ENCODE peak calls at places on chromosomes 6 and 20, in eight cellular contexts. One of them, this sample, is unnamed. For H3K4me1, the result is how much of the 10 kb centered on the place peaks cover.

GRCh38 chr6:35294308-35294945 is 3.2 kb upstream of the DEF6 start:
- DNase-seq in neuronal stem cell: peak
- DNase-seq in CD8-positive, alpha-beta T cell: peak
- DNase-seq in right cardiac atrium: no peak
- DNase-seq in H1: no peak
- DNase-seq in heart left ventricle: no peak
- DNase-seq in hepatocyte: peak
- DNase-seq in endodermal cell: peak
- DNase-seq in this sample: peak

GRCh38 chr20:9995514-9996272 is 39.1 kb upstream of the ANKEF1 start:
- DNase-seq in neuronal stem cell: no peak
- DNase-seq in CD8-positive, alpha-beta T cell: no peak
- DNase-seq in right cardiac atrium: no peak
- DNase-seq in H1: no peak
- DNase-seq in heart left ventricle: no peak
- DNase-seq in hepatocyte: no peak
- DNase-seq in endodermal cell: no peak
- DNase-seq in this sample: no peak

GRCh38 chr6:167093922-167094432 is 28.9 kb upstream of the CCR6 start:
- DNase-seq in neuronal stem cell: no peak
- DNase-seq in CD8-positive, alpha-beta T cell: peak
- DNase-seq in right cardiac atrium: peak
- DNase-seq in H1: no peak
- DNase-seq in heart left ventricle: peak
- DNase-seq in hepatocyte: no peak
- DNase-seq in endodermal cell: peak
- DNase-seq in this sample: peak

GRCh38 chr6:166221040-166221439 is 53.4 kb upstream of the TBXT start:
- DNase-seq in neuronal stem cell: no peak
- DNase-seq in CD8-positive, alpha-beta T cell: peak
- DNase-seq in right cardiac atrium: no peak
- DNase-seq in H1: no peak
- DNase-seq in heart left ventricle: no peak
- DNase-seq in hepatocyte: no peak
- DNase-seq in endodermal cell: peak
- DNase-seq in this sample: no peak

GRCh38 chr20:8721098-8721497 is 347.8 kb upstream of the PLCB4 start:
- DNase-seq in neuronal stem cell: peak
- DNase-seq in CD8-positive, alpha-beta T cell: no peak
- DNase-seq in right cardiac atrium: peak
- DNase-seq in H1: no peak
- DNase-seq in heart left ventricle: peak
- DNase-seq in hepatocyte: peak
- DNase-seq in endodermal cell: peak
- DNase-seq in this sample: peak

GRCh38 chr6:93580441-93580840 is 161.1 kb upstream of the EPHA7 start:
- DNase-seq in neuronal stem cell: no peak
- DNase-seq in CD8-positive, alpha-beta T cell: no peak
- DNase-seq in right cardiac atrium: no peak
- DNase-seq in H1: no peak
- DNase-seq in heart left ventricle: no peak
- DNase-seq in hepatocyte: no peak
- DNase-seq in endodermal cell: no peak
- DNase-seq in this sample: no peak

GRCh38 chr6:166627875-166628849 is 1.1 kb upstream of the RPS6KA2 start:
- DNase-seq in neuronal stem cell: peak
- DNase-seq in CD8-positive, alpha-beta T cell: peak
- DNase-seq in right cardiac atrium: peak
- DNase-seq in H1: peak
- DNase-seq in heart left ventricle: peak
- DNase-seq in hepatocyte: peak
- DNase-seq in endodermal cell: peak
- DNase-seq in this sample: peak

GRCh38 chr20:10715035-10715434 is 41.2 kb upstream of the JAG1 start:
- DNase-seq in neuronal stem cell: no peak
- DNase-seq in CD8-positive, alpha-beta T cell: no peak
- DNase-seq in right cardiac atrium: no peak
- DNase-seq in H1: no peak
- DNase-seq in heart left ventricle: no peak
- DNase-seq in hepatocyte: no peak
- DNase-seq in endodermal cell: no peak
- DNase-seq in this sample: no peak

GRCh38 chr20:9068232-9068781 is 580 bp upstream of the PLCB4 start:
- DNase-seq in neuronal stem cell: peak
- DNase-seq in CD8-positive, alpha-beta T cell: no peak
- DNase-seq in right cardiac atrium: peak
- DNase-seq in H1: peak
- DNase-seq in heart left ventricle: peak
- DNase-seq in hepatocyte: peak
- DNase-seq in endodermal cell: peak
- DNase-seq in this sample: peak

GRCh38 chr6:49506569-49507111 is 6.9 kb downstream of the GLYATL3 start:
- DNase-seq in neuronal stem cell: no peak
- DNase-seq in CD8-positive, alpha-beta T cell: no peak
- DNase-seq in right cardiac atrium: no peak
- DNase-seq in H1: no peak
- DNase-seq in heart left ventricle: no peak
- DNase-seq in hepatocyte: peak
- DNase-seq in endodermal cell: no peak
- DNase-seq in this sample: no peak

GRCh38 chr6:21102624-21103023 is 490.9 kb upstream of the SOX4 start:
- DNase-seq in neuronal stem cell: no peak
- DNase-seq in CD8-positive, alpha-beta T cell: no peak
- DNase-seq in right cardiac atrium: no peak
- DNase-seq in H1: no peak
- DNase-seq in heart left ventricle: no peak
- DNase-seq in hepatocyte: no peak
- DNase-seq in endodermal cell: no peak
- DNase-seq in this sample: no peak

GRCh38 chr20:32629813-32630212 is 43.9 kb downstream of the C20orf203 start:
- DNase-seq in neuronal stem cell: no peak
- DNase-seq in CD8-positive, alpha-beta T cell: no peak
- DNase-seq in right cardiac atrium: peak
- DNase-seq in H1: no peak
- DNase-seq in heart left ventricle: no peak
- DNase-seq in hepatocyte: no peak
- DNase-seq in endodermal cell: no peak
- DNase-seq in this sample: no peak
- H3K4me1 ChIP-seq in neuronal stem cell: under half
- H3K4me1 ChIP-seq in CD8-positive, alpha-beta T cell: under half
- H3K4me1 ChIP-seq in right cardiac atrium: under half
- H3K4me1 ChIP-seq in H1: under half
- H3K4me1 ChIP-seq in heart left ventricle: under half
- H3K4me1 ChIP-seq in hepatocyte: under half
- H3K4me1 ChIP-seq in endodermal cell: under half
- H3K4me1 ChIP-seq in this sample: under half

GRCh38 chr6:31579546-31580445 is 2.4 kb downstream of the LTB start:
- DNase-seq in neuronal stem cell: no peak
- DNase-seq in CD8-positive, alpha-beta T cell: no peak
- DNase-seq in right cardiac atrium: no peak
- DNase-seq in H1: no peak
- DNase-seq in heart left ventricle: no peak
- DNase-seq in hepatocyte: no peak
- DNase-seq in endodermal cell: no peak
- DNase-seq in this sample: no peak

GRCh38 chr6:31581511-31582229 is 554 bp downstream of the LTB start:
- DNase-seq in neuronal stem cell: peak
- DNase-seq in CD8-positive, alpha-beta T cell: no peak
- DNase-seq in right cardiac atrium: no peak
- DNase-seq in H1: no peak
- DNase-seq in heart left ventricle: no peak
- DNase-seq in hepatocyte: peak
- DNase-seq in endodermal cell: peak
- DNase-seq in this sample: no peak

GRCh38 chr6:31580446-31580755 is 1.8 kb downstream of the LTB start:
- DNase-seq in neuronal stem cell: peak
- DNase-seq in CD8-positive, alpha-beta T cell: no peak
- DNase-seq in right cardiac atrium: no peak
- DNase-seq in H1: no peak
- DNase-seq in heart left ventricle: no peak
- DNase-seq in hepatocyte: no peak
- DNase-seq in endodermal cell: no peak
- DNase-seq in this sample: no peak

GRCh38 chr6:31580807-31581437 is 1.3 kb downstream of the LTB start:
- DNase-seq in neuronal stem cell: peak
- DNase-seq in CD8-positive, alpha-beta T cell: peak
- DNase-seq in right cardiac atrium: peak
- DNase-seq in H1: peak
- DNase-seq in heart left ventricle: peak
- DNase-seq in hepatocyte: peak
- DNase-seq in endodermal cell: peak
- DNase-seq in this sample: peak

DNA sequence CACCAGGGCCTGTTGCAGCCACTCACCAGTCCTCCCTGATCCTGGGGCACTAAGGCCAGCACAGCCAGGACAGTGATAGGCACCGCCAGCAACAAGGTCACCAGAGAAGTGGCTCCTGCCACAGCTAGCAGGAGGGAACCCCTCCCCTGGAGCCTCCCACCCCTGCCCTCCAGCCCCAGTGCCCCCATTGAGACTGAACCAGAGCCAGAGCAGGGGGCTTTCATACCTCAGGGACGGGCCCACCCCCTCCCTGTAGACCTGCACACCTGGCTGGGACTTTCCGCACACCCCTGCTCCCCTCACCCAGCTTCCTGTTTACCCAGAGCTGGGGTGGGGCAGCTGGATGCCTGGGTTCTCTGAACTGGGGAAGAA is at the start of gene LTB:
- DNase-seq in neuronal stem cell: no peak
- DNase-seq in CD8-positive, alpha-beta T cell: peak
- DNase-seq in right cardiac atrium: no peak
- DNase-seq in H1: no peak
- DNase-seq in heart left ventricle: no peak
- DNase-seq in hepatocyte: no peak
- DNase-seq in endodermal cell: no peak
- DNase-seq in this sample: no peak
- H3K4me3 ChIP-seq in neuronal stem cell: peak
- H3K4me3 ChIP-seq in CD8-positive, alpha-beta T cell: peak
- H3K4me3 ChIP-seq in right cardiac atrium: peak
- H3K4me3 ChIP-seq in H1: peak
- H3K4me3 ChIP-seq in heart left ventricle: peak
- H3K4me3 ChIP-seq in hepatocyte: peak
- H3K4me3 ChIP-seq in endodermal cell: peak
- H3K4me3 ChIP-seq in this sample: peak

DNA sequence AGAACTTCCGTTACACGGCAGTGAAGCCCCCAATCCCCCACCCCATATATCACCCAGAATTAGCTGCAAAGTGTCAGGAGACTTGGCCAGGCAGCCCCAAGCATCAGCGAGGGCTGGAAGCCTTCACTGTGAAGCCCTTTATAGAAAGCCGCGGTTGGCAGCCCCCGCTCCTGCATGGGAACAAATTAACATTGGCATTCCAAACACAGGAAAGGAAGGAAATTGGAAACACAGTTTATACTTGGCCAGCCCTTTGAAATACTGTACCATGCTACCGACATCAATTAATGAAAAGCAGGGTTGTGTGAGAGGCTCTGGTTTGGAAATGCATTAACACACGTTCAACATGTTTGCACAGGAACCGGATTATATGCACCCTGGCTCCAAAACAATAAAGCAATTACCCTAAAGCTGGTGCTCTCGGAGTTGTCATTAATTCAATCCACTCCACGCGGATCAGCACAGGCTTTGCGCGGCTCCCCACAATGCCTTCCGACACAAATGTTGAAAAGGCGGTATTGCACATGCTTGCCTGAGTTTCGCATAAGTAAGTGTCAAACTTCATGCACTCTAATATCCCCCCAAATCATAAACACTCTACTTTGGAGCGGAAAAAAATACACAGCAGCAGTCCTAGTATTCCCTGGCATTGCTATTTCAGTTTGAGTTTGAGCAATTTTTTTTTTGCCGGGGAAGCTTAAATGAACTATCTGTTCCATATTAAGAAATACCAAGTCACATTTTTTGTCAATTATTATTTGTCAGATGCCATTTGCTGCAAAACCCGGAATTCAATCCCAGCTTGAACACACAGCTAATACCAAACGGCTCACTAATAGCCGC is 7.0 kb downstream of the BMP7 start:
- DNase-seq in neuronal stem cell: no peak
- DNase-seq in CD8-positive, alpha-beta T cell: no peak
- DNase-seq in right cardiac atrium: no peak
- DNase-seq in H1: no peak
- DNase-seq in heart left ventricle: no peak
- DNase-seq in hepatocyte: no peak
- DNase-seq in endodermal cell: peak
- DNase-seq in this sample: no peak
- H3K4me1 ChIP-seq in neuronal stem cell: half or more
- H3K4me1 ChIP-seq in CD8-positive, alpha-beta T cell: under half
- H3K4me1 ChIP-seq in right cardiac atrium: under half
- H3K4me1 ChIP-seq in H1: under half
- H3K4me1 ChIP-seq in heart left ventricle: under half
- H3K4me1 ChIP-seq in hepatocyte: half or more
- H3K4me1 ChIP-seq in endodermal cell: under half
- H3K4me1 ChIP-seq in this sample: half or more

DNA sequence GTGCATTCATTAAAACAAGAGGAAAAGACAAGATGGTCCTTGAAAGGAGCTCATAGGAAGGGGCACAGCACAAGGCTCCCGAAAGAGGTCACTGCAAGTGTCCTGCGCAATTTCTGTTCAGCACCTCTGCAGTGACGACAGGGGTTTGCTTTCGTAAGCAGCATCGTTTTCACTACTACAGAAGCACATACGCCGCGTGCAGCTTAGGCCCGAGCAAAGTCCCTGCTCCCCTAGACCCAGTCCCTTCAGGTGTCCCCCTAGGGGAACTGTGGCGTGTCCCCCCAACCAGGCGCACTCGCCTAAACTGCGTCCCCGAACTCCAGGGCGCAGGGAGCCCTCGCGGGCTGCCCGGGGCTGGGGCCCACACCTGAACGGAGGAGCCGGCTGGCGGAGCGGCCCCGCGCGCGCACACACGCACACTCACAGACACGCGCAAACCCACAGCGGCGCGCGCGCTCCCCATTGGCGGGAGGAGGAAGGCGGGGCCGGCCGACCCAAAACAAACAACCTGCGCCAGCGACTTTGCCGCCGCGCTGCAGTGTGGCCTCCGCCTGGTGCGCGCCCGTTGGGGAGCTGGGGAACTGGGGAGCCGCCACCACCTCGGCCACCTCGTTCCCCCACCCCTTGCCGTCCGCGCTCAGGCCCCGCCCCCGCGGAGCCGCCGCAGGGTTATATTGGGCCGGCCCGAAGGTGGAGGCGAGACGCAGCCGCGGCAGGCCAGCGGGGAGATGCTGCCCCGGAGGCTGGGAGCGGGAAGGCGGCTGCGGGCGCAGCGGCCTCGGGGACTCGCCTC is at the start of gene FOXQ1:
- DNase-seq in neuronal stem cell: no peak
- DNase-seq in CD8-positive, alpha-beta T cell: no peak
- DNase-seq in right cardiac atrium: no peak
- DNase-seq in H1: peak
- DNase-seq in heart left ventricle: peak
- DNase-seq in hepatocyte: peak
- DNase-seq in endodermal cell: peak
- DNase-seq in this sample: peak
- H3K4me3 ChIP-seq in neuronal stem cell: peak
- H3K4me3 ChIP-seq in CD8-positive, alpha-beta T cell: no peak
- H3K4me3 ChIP-seq in right cardiac atrium: peak
- H3K4me3 ChIP-seq in H1: peak
- H3K4me3 ChIP-seq in heart left ventricle: peak
- H3K4me3 ChIP-seq in hepatocyte: peak
- H3K4me3 ChIP-seq in endodermal cell: peak
- H3K4me3 ChIP-seq in this sample: peak

This sample was measured in cardiac muscle cell.